ENCODE peak calls at places on chromosomes 13 and 19, in eight cellular contexts. D is skeletal muscle cell; V is HuH-7.5; X is stimulated activated CD4-positive, alpha-beta T cell treated with anti-CD3 and anti-CD28 coated beads, Interleukin-4, amount 100 ng/mL, for 24 hours; Q is iPS-NIHi11; S is tibial artery; K is NCI-H2171 treated with DMSO at 0.1 percent for 48 hours; W is T-helper 17 cell. C is an unnamed sample.

GRCh38 chr19:40771101-40771539 is 4.2 kb upstream of the MIA start:
- DNase-seq in K (peak), V (no peak), Q (no peak), X (no peak), W (no peak), D (no peak), S (no peak), C (no peak)

GRCh38 chr19:3591876-3592613 is 6.8 kb downstream of the GIPC3 start:
- DNase-seq in S (peak), Q (no peak), V (no peak), K (no peak), X (no peak), W (no peak), D (no peak), C (no peak)

GRCh38 chr13:103694033-103694432 is 627.8 kb upstream of the SLC10A2 start:
- DNase-seq in S (no peak), X (no peak), D (no peak), K (peak), V (no peak), Q (peak), W (no peak), C (no peak)

GRCh38 chr19:33795370-33796163 is 1.1 kb upstream of the KCTD15 start:
- DNase-seq in S (peak), V (peak), Q (peak), X (peak), D (peak), W (peak), K (peak), C (no peak)

GRCh38 chr19:17504456-17504855 is 7.0 kb upstream of the PGLS start:
- DNase-seq in D (no peak), K (no peak), W (no peak), S (no peak), X (no peak), V (no peak), Q (no peak), C (no peak)

GRCh38 chr19:12885749-12886706 is 973 bp downstream of the KLF1 start:
- DNase-seq in Q (no peak), S (no peak), W (no peak), D (no peak), X (no peak), V (no peak), K (no peak), C (no peak)

GRCh38 chr13:46603165-46603603 is 50.2 kb downstream of the LRCH1 start:
- DNase-seq in V (peak), Q (peak), D (no peak), S (no peak), K (no peak), W (no peak), X (no peak), C (no peak)

GRCh38 chr19:14536926-14537692 is 7.7 kb downstream of the TECR start:
- DNase-seq in K (no peak), Q (peak), S (peak), W (peak), V (no peak), X (peak), D (no peak), C (no peak)

GRCh38 chr13:95457294-95457693 is 95.2 kb upstream of the CLDN10 start:
- DNase-seq in D (no peak), X (no peak), Q (no peak), W (no peak), V (no peak), K (no peak), S (no peak), C (no peak)